ENCODE peak calls at places on chromosomes 11 and 22, in four cellular contexts. One of them, this sample, is unnamed.

GRCh38 chr11:116099541-116099940 is 595.3 kb upstream of the CADM1 start:
- DNase-seq in GM23338: no peak
- DNase-seq in NCI-H146: no peak
- DNase-seq in HuH-7: no peak
- DNase-seq in this sample: no peak

GRCh38 chr11:1978865-1979473 is 18.7 kb downstream of the H19 start:
- DNase-seq in HuH-7: no peak
- DNase-seq in GM23338: no peak
- DNase-seq in NCI-H146: no peak
- DNase-seq in this sample: no peak

GRCh38 chr11:45899448-45900174 is 7.5 kb downstream of the FREY1 start:
- DNase-seq in NCI-H146: peak; percentile 95
- DNase-seq in HuH-7: peak; percentile 97
- DNase-seq in GM23338: peak; percentile 97
- DNase-seq in this sample: peak; percentile 97

GRCh38 chr11:86091566-86091965 is 22.7 kb upstream of the PICALM start:
- DNase-seq in HuH-7: no peak
- DNase-seq in GM23338: no peak
- DNase-seq in NCI-H146: no peak
- DNase-seq in this sample: no peak

GRCh38 chr11:2519517-2519878 is 74.7 kb downstream of the KCNQ1 start:
- DNase-seq in GM23338: no peak
- DNase-seq in HuH-7: no peak
- DNase-seq in NCI-H146: no peak
- DNase-seq in this sample: no peak

GRCh38 chr11:79507726-79508125 is 66.9 kb upstream of the TENM4 start:
- DNase-seq in GM23338: no peak
- DNase-seq in NCI-H146: no peak
- DNase-seq in HuH-7: no peak
- DNase-seq in this sample: no peak

GRCh38 chr22:21698430-21699329 is 32.9 kb downstream of the PPIL2 start:
- DNase-seq in NCI-H146: no peak
- DNase-seq in GM23338: peak; percentile 49
- DNase-seq in HuH-7: no peak
- DNase-seq in this sample: peak; percentile 51

GRCh38 chr22:32985899-32986772 is 72.0 kb downstream of the SYN3 start:
- DNase-seq in NCI-H146: peak; percentile 58
- DNase-seq in GM23338: peak; percentile 94
- DNase-seq in HuH-7: peak; percentile 80
- DNase-seq in this sample: peak; percentile 88

GRCh38 chr11:36233226-36233625 is 56.0 kb downstream of the COMMD9 start:
- DNase-seq in NCI-H146: no peak
- DNase-seq in HuH-7: no peak
- DNase-seq in GM23338: no peak
- DNase-seq in this sample: no peak

GRCh38 chr11:133762538-133762937 is 82.8 kb downstream of the SPATA19 start:
- DNase-seq in GM23338: no peak
- DNase-seq in HuH-7: no peak
- DNase-seq in NCI-H146: no peak
- DNase-seq in this sample: no peak

GRCh38 chr11:133350045-133350444 is 182.3 kb downstream of the OPCML start:
- DNase-seq in HuH-7: no peak
- DNase-seq in GM23338: no peak
- DNase-seq in NCI-H146: no peak
- DNase-seq in this sample: no peak

GRCh38 chr11:113896156-113896879 is 8.3 kb upstream of the HTR3B start:
- DNase-seq in NCI-H146: peak; percentile 29
- DNase-seq in HuH-7: peak; percentile 34
- DNase-seq in GM23338: peak; percentile 77
- DNase-seq in this sample: peak; percentile 69

GRCh38 chr11:69963533-69964246 is 114.4 kb upstream of the ANO1 start:
- DNase-seq in NCI-H146: no peak
- DNase-seq in GM23338: peak; percentile 27
- DNase-seq in HuH-7: no peak
- DNase-seq in this sample: no peak

GRCh38 chr11:118232659-118233058 is 7.8 kb upstream of the JAML start:
- DNase-seq in NCI-H146: no peak
- DNase-seq in GM23338: no peak
- DNase-seq in HuH-7: no peak
- DNase-seq in this sample: no peak

GRCh38 chr22:39434243-39434653 is 22.6 kb upstream of the MGAT3 start:
- DNase-seq in HuH-7: no peak
- DNase-seq in NCI-H146: no peak
- DNase-seq in GM23338: no peak
- DNase-seq in this sample: no peak

GRCh38 chr11:112128483-112129121 is 35.3 kb downstream of the IL18 start:
- DNase-seq in GM23338: no peak
- DNase-seq in HuH-7: no peak
- DNase-seq in NCI-H146: peak; percentile 25
- DNase-seq in this sample: no peak